ENCODE peak calls at places on chromosomes 4 and X, in six cellular contexts. H is tibial nerve, W is heart left ventricle, P is suprapubic skin, O is HCT116, A is GM12878. D is an unnamed sample.

GRCh38 chr4:60884545-60884944 is 315.6 kb upstream of the ADGRL3 start:
- DNase-seq in O (no peak), W (no peak), H (no peak), A (no peak), P (no peak), D (no peak)

GRCh38 chrX:16827225-16827624 is 41.0 kb downstream of the TXLNG start:
- DNase-seq in H (no peak), W (no peak), P (no peak), O (no peak), A (no peak), D (no peak)

GRCh38 chr4:127783971-127784519 is 1.9 kb downstream of the HSPA4L start:
- DNase-seq in H (no peak), A (no peak), O (no peak), W (no peak), P (no peak), D (no peak)

GRCh38 chr4:33031328-33031727 is 2311.2 kb downstream of the PCDH7 start:
- DNase-seq in P (no peak), W (no peak), A (no peak), O (no peak), H (no peak), D (no peak)

GRCh38 chrX:129235903-129236302 is 287.4 kb downstream of the SMARCA1 start:
- DNase-seq in W (no peak), H (no peak), P (no peak), A (no peak), O (no peak), D (no peak)

GRCh38 chr4:13496605-13497004 is 12.5 kb upstream of the RAB28 start:
- DNase-seq in O (no peak), A (no peak), W (no peak), P (no peak), H (no peak), D (no peak)

GRCh38 chr4:183563874-183564273 is 59.0 kb downstream of the ING2 start:
- DNase-seq in H (peak), W (no peak), A (no peak), O (no peak), P (no peak), D (no peak)

GRCh38 chrX:46838482-46838857 is 1.6 kb downstream of the RP2 start:
- DNase-seq in A (no peak), O (no peak), W (no peak), H (no peak), P (no peak), D (no peak)

GRCh38 chr4:42401171-42401570 is 3.9 kb downstream of the SHISA3 start:
- DNase-seq in W (no peak), O (no peak), H (no peak), A (no peak), P (no peak), D (no peak)

GRCh38 chrX:111337067-111337466 is 66.8 kb upstream of the CAPN6 start:
- DNase-seq in P (no peak), W (no peak), H (no peak), O (no peak), A (no peak), D (no peak)

GRCh38 chr4:1208970-1209704 is 36.8 kb upstream of the SPON2 start:
- DNase-seq in P (peak), W (no peak), H (no peak), O (no peak), A (no peak), D (peak)

GRCh38 chrX:153430796-153431195 is 15.1 kb downstream of the TREX2 start:
- DNase-seq in P (peak), O (no peak), A (no peak), H (no peak), W (no peak), D (no peak)

GRCh38 chrX:153433161-153433680 is 12.6 kb downstream of the TREX2 start:
- DNase-seq in P (no peak), A (no peak), H (no peak), O (no peak), W (no peak), D (no peak)

GRCh38 chrX:153435845-153436244 is 10.0 kb downstream of the TREX2 start:
- DNase-seq in H (no peak), O (no peak), W (no peak), A (no peak), P (no peak), D (no peak)

GRCh38 chrX:153434801-153435200 is 11.1 kb downstream of the TREX2 start:
- DNase-seq in W (no peak), O (no peak), P (no peak), H (no peak), A (no peak), D (no peak)

DNA sequence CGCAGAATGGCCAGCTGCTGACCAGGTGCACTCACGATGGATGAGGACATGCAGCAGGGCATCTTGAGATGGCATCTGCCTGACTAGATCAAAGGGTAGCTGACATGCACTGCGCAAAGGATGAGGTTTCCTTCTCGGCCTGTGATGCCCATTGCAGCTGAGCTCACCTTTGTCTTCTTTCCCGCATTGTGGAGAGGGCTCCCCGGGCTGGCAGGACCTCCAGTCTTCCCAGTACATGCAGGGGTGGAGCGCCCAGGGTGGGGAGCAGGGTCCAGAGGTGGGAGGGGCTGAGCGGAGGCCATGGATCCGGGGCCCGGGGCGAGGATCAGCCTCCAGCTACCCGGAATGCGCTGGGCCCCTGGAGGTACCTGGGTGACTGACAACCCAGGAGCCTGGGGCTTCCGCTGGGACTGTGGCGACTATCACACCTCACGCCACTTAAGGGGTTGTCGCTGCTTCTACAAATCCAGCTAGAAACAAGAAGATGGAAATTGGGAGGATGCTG is 12.0 kb downstream of the TREX2 start:
- DNase-seq in H (no peak), W (no peak), A (no peak), O (no peak), P (no peak), D (no peak)
- TF ChIP-seq POLR2A in H (no peak), W (no peak), A (no peak), O (no peak), P (no peak), D (no peak)

GRCh38 chrX:71214152-71214551 is 8.9 kb upstream of the GJB1 start:
- DNase-seq in W (no peak), H (no peak), A (no peak), P (no peak), O (no peak), D (no peak)

GRCh38 chrX:71215335-71215912 is 7.6 kb upstream of the GJB1 start:
- DNase-seq in P (no peak), O (no peak), A (no peak), W (no peak), H (no peak), D (no peak)

GRCh38 chrX:71214604-71215334 is 8.3 kb upstream of the GJB1 start:
- DNase-seq in H (no peak), P (no peak), A (no peak), O (no peak), W (no peak), D (no peak)

GRCh38 chrX:71216446-71216845 is 6.6 kb upstream of the GJB1 start:
- DNase-seq in H (no peak), A (no peak), P (no peak), W (no peak), O (no peak), D (no peak)

GRCh38 chrX:71217298-71217697 is 5.7 kb upstream of the GJB1 start:
- DNase-seq in W (no peak), A (no peak), P (no peak), O (no peak), H (no peak), D (no peak)
- H3K4me3 ChIP-seq in W (no peak), A (no peak), P (no peak), O (no peak), H (no peak), D (no peak)

DNA sequence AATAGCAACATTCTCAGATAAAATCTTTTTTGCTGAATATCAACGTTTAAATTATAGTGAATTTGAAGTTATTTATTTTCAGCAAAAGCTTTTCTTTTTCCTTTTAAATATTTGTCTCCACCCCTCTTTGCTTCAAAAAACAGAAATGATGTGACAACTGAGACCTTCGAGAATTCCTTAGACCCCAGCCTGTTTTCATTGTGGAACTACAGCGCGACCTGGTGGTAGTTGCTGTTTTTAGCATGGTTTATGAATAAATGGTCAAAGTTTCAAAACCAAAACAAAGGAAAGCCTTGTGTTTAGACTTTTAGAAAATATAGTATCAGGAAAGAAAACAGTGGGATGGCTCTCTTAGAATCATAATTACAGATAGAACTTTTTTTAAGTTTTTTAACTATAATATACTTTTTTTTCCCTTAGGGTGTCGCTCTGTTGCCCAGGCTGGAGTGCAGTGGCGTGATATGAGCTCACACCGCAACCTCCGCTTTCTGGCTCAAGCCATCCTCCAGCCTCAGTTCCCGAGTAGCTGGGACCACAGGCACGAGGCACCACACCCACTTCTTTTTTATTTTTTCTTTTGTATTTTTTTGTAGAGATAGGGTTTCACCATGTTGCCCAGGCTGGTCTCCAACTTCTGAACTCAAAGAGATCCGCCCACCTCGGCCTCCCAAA is 26.8 kb upstream of the TMEM184C start:
- DNase-seq in P (no peak), W (peak), O (peak), A (no peak), H (peak), D (no peak)
- TF ChIP-seq POLR2A in P (no peak), W (no peak), O (no peak), A (no peak), H (no peak), D (no peak)

DNA sequence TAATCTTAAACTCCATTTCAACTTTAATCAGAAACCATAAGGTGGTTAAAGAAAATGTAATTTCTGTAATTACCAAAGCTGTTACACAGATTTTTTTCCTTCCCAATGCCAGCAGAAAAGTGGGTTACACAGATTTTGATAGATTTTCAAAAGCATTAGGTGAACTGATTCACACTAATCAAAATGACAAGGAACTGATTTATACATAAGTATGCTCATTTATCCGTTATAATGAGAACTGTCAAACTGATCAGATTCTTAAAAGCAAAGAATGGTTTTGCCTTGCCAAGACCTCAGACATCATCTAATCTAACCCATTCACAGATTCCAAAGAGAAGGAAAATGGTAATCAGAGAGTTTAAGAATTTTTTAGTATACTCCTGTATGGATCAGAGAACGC is 5.2 kb downstream of the UGDH start:
- DNase-seq in W (no peak), H (no peak), A (no peak), O (no peak), P (no peak), D (no peak)
- H3K4me3 ChIP-seq in W (no peak), H (no peak), A (no peak), O (no peak), P (no peak), D (no peak)

DNA sequence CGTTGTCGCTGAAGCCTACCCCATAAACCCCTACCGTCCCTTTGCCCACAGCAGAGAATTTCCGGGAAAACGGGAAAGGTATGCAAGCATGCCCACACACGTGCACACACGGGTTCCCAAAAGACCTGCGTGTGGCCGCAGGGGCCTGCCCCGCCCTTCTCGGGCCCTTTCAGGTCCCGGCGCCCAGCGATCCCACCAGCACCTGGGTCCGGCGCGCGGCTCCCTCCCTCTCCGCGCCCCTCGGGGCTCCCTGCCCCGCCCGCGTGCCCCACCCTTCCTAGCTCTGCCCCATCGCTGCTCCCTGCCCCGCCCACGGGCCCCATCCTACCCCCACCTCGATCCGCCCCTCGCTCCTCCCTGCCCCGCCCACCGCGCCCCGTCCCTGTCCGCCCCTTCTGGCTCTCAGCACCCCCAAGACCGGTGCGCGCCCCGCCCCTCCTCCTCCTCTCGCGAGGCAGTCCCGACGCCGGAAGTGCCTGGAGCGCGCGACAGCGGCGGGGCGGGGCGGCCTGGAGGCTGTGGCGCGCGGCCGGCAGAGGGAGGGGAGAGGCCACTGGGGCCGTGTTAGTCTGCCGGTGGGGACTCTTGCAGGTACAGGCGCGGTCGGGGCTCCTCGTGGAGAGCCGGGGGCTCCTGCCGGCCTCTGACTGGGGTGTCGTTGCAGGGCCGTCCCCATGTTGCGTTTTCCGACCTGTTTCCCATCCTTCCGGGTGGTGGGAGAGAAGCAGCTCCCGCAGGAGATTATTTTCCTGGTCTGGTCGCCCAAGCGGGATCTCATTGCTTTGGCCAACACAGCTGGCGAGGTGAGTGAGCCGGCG is at the start of gene ANAPC4:
- DNase-seq in W (peak), O (peak), H (peak), A (peak), P (peak), D (peak)
- TF ChIP-seq POLR2A in W (peak), O (peak), H (peak), A (peak), P (peak), D (no peak)

DNA sequence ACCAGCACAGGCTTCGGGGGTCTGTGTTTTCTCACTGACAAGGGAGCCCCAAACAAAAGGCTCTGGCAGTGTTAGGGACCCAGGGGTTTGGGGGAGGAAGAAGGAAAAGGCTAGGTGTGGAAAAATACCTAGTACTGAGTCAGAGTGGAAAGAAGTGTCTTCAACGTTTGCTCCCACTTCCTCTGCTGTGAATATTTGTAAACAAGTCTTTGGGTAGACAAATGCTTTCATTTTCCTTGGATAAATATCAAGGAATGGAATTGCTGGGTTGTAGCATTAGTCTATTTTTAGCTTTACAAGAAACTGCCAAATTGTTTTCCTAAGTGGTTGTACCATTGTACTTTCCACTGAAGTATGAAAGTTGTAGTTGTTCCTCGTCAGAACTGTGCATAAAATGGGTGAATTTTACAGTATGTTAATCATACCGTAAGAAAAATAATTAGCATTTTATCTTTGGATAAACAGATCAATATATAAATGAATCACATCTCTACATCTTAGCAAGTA is 17.4 kb downstream of the COL4A5 start:
- DNase-seq in O (no peak), P (no peak), A (no peak), W (no peak), H (no peak), D (no peak)
- H3K4me3 ChIP-seq in O (no peak), P (no peak), A (no peak), W (no peak), H (no peak), D (no peak)

GRCh38 chr4:134027931-134028330 is 173.7 kb downstream of the PABPC4L start:
- DNase-seq in P (no peak), H (no peak), A (no peak), W (no peak), O (peak), D (no peak)
- TF ChIP-seq POLR2A in P (no peak), H (no peak), A (no peak), W (no peak), O (no peak), D (no peak)

DNA sequence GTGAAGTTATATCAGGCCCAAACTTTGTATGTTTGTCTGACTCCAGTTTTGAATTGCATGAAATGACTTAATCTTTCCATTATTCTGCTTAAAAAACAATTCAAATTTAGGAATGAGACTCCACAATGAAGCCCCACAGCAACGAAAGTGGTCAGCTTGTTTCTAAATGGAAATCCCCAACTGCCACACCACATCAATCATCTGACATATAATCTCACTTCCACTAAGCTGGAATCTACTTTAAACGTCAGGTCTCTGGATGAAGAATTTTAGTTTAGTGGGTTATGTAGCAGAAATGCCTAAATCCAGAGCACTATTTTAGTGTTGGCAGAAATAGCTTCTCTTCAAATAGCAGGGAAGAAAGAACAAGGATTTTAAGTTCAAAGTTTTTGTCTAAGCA is 1.8 kb upstream of the BMP2K start:
- DNase-seq in W (no peak), A (no peak), O (no peak), H (no peak), P (no peak), D (no peak)
- H3K4me3 ChIP-seq in W (no peak), A (peak), O (peak), H (no peak), P (no peak), D (no peak)

GRCh38 chrX:135741192-135741715 is 26.7 kb downstream of the CT45A3 start:
- DNase-seq in A (no peak), H (no peak), O (no peak), P (no peak), W (no peak), D (no peak)

GRCh38 chrX:135737361-135738071 is 24.1 kb downstream of the CT45A1 start:
- DNase-seq in O (peak), P (no peak), H (no peak), A (no peak), W (no peak), D (no peak)

GRCh38 chrX:135740683-135741149 is 27.3 kb downstream of the CT45A3 start:
- DNase-seq in W (no peak), O (peak), A (no peak), H (no peak), P (no peak), D (peak)
- TF ChIP-seq POLR2A in W (no peak), O (no peak), A (no peak), H (no peak), P (no peak), D (no peak)

D was measured in spleen.